ENCODE peak calls at places on chromosome 9, in five cellular contexts. N, E, R, Z and U are unnamed samples. For H3K4me1, the result is how much of the 10 kb centered on the place peaks cover.

GRCh38 chr9:74951725-74952151 is 974 bp downstream of the C9orf40 start:
- DNase-seq in R (peak), N (no peak), E (peak), Z (peak), U (peak)

GRCh38 chr9:36802171-36802920 is 229.7 kb downstream of the MELK start:
- DNase-seq in E (no peak), Z (no peak), R (no peak), N (no peak), U (peak)

GRCh38 chr9:126417007-126417406 is 90.4 kb downstream of the MVB12B start:
- DNase-seq in N (no peak), E (no peak), Z (no peak), R (no peak), U (peak)

GRCh38 chr9:13445123-13445522 is 165.6 kb upstream of the MPDZ start:
- DNase-seq in N (no peak), Z (no peak), R (no peak), E (no peak), U (no peak)

GRCh38 chr9:134807726-134808125 is 72.9 kb upstream of the FCN2 start:
- DNase-seq in R (no peak), N (no peak), Z (no peak), E (no peak), U (no peak)

GRCh38 chr9:131310833-131311554 is 21.5 kb downstream of the PLPP7 start:
- DNase-seq in Z (peak), R (no peak), E (no peak), N (no peak), U (peak)

GRCh38 chr9:126788631-126789349 is 16.1 kb upstream of the ZBTB43 start:
- DNase-seq in N (no peak), Z (no peak), E (no peak), R (no peak), U (no peak)

GRCh38 chr9:93955356-93956182 is 414 bp upstream of the BARX1 start:
- DNase-seq in Z (peak), E (no peak), N (no peak), R (no peak), U (peak)

GRCh38 chr9:101201626-101202025 is 173.1 kb downstream of the PLPPR1 start:
- DNase-seq in R (no peak), Z (no peak), E (no peak), N (no peak), U (no peak)

GRCh38 chr9:36961568-36962360 is 72.3 kb downstream of the PAX5 start:
- DNase-seq in N (no peak), Z (peak), R (no peak), E (no peak), U (peak)

GRCh38 chr9:93894691-93895079 is 60.5 kb downstream of the BARX1 start:
- DNase-seq in N (no peak), E (no peak), Z (peak), R (no peak), U (no peak)

GRCh38 chr9:129944501-129945116 is 98.4 kb downstream of the FNBP1 start:
- DNase-seq in N (no peak), R (no peak), Z (no peak), E (no peak), U (no peak)

GRCh38 chr9:128136816-128137793 is 9.6 kb upstream of the PTGES2 start:
- DNase-seq in R (peak), N (no peak), E (no peak), Z (peak), U (no peak)

GRCh38 chr9:108053555-108054061 is 564.0 kb upstream of the KLF4 start:
- DNase-seq in Z (no peak), N (peak), E (peak), R (peak), U (peak)

GRCh38 chr9:93820667-93821306 is 134.4 kb downstream of the BARX1 start:
- DNase-seq in N (no peak), E (no peak), Z (peak), R (no peak), U (peak)

GRCh38 chr9:135223831-135224230 is 136.4 kb downstream of the OLFM1 start:
- DNase-seq in E (peak), R (no peak), N (no peak), Z (no peak), U (peak)

GRCh38 chr9:100013573-100013972 is 85.2 kb downstream of the ERP44 start:
- DNase-seq in E (no peak), Z (no peak), R (no peak), N (no peak), U (no peak)

GRCh38 chr9:100014846-100015245 is 84.0 kb downstream of the ERP44 start:
- DNase-seq in N (peak), E (no peak), Z (no peak), R (no peak), U (no peak)

GRCh38 chr9:100020121-100020780 is 78.5 kb downstream of the ERP44 start:
- DNase-seq in E (no peak), Z (no peak), N (no peak), R (no peak), U (no peak)

DNA sequence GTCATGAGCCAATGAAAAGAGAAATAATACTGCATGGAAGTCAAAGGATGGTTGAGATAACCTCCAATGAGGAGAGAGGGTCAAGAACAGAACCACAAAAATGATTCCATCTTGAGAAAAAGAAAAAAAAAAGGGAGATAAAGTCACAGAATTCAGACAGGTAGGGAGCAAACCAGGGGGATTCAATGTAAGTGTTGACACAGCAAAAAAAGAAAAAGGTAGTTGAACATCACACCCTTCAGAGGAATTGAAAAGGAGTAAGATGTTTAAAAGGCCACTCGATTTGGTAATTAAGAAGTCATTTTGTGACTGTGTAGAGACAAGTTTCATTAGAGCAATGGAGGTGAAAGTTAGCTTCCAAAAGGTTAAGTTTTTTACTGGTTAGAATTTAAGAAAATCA is 79.3 kb downstream of the ERP44 start:
- DNase-seq in Z (no peak), R (no peak), E (no peak), N (no peak), U (no peak)
- H3K4me3 ChIP-seq in Z (no peak), R (no peak), E (no peak), N (no peak), U (no peak)

GRCh38 chr9:113345165-113345564 is 4.2 kb upstream of the BSPRY start:
- DNase-seq in N (no peak), E (no peak), R (no peak), Z (no peak), U (no peak)
- H3K4me1 ChIP-seq in N (under half), E (under half), R (under half), Z (under half), U (under half)

GRCh38 chr9:72527801-72528195 is 6.4 kb downstream of the TMC1 start:
- DNase-seq in Z (no peak), R (no peak), N (peak), E (no peak), U (no peak)
- H3K4me3 ChIP-seq in Z (peak), R (peak), N (peak), E (no peak), U (no peak)

DNA sequence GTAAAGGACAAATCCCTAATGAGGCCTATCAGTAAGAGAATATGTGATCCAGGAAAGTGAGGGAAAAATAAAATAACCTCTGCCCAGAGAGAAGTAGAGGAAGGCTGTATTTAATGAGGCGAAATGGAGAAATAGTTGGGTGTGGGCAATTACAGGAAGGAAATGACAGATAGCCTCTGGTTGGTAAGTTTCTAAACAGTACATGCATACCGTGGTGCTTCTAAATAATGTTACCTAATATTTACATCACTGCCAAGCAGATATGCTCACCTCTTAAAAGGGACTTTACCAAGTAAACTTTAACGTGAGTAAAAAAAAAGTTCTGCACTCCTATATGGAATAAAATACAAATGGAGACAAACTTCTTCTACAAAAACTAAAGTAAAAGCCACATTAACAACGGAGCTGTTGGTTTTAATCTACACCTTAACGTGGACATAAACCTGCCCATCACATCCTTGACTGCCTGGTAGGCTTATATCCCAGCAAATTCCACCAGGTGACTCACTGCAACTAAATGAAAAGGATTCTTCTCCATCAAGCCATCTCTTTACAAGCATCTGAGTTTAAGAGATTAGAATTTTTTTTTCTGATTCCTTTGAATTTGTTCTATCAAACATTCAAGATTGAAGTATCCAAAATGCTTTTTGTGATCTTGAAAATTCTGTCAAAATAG is 12.4 kb downstream of the NFIL3 start:
- DNase-seq in E (no peak), N (no peak), R (no peak), Z (no peak), U (no peak)
- H3K4me1 ChIP-seq in E (under half), N (under half), R (under half), Z (under half), U (under half)

GRCh38 chr9:111598730-111599091 is 736 bp downstream of the PTGR1 start:
- DNase-seq in N (no peak), R (peak), E (peak), Z (no peak), U (peak)
- H3K4me3 ChIP-seq in N (peak), R (peak), E (peak), Z (peak), U (peak)